ENCODE peak calls at places on chromosomes 3 and 15, in seven cellular contexts. N is HCT116, R is H1, A is K562, J is HepG2, S is SK-N-SH, X is GM12878. C is an unnamed sample.

GRCh38 chr3:183274609-183275008 is 21.6 kb downstream of the B3GNT5 start:
- DNase-seq in S (no peak), J (no peak), X (no peak), N (no peak), A (no peak), R (no peak), C (no peak)

GRCh38 chr15:64651573-64652260 is 123.7 kb downstream of the RBPMS2 start:
- DNase-seq in J (peak), A (no peak), N (no peak), X (peak), S (no peak), R (peak), C (peak)

GRCh38 chr15:56371495-56372147 is 6.4 kb downstream of the TEX9 start:
- DNase-seq in A (no peak), J (no peak), R (no peak), N (no peak), S (no peak), X (peak), C (no peak)

GRCh38 chr3:186298876-186299275 is 63.2 kb downstream of the DGKG start:
- DNase-seq in S (no peak), N (no peak), X (no peak), J (no peak), R (no peak), A (no peak), C (no peak)

GRCh38 chr3:11567516-11568467 is 75.9 kb downstream of the VGLL4 start:
- DNase-seq in N (peak), J (no peak), A (no peak), S (no peak), R (no peak), X (no peak), C (no peak)

GRCh38 chr15:65373163-65373651 is 4.6 kb downstream of the IGDCC3 start:
- DNase-seq in X (no peak), J (peak), S (no peak), N (no peak), R (no peak), A (no peak), C (no peak)

GRCh38 chr15:31308185-31308639 is 18.4 kb upstream of the KLF13 start:
- DNase-seq in J (no peak), A (no peak), N (no peak), R (no peak), S (no peak), X (no peak), C (no peak)

GRCh38 chr3:195081242-195081963 is 189.6 kb downstream of the XXYLT1 start:
- DNase-seq in X (no peak), J (no peak), N (no peak), S (no peak), R (no peak), A (no peak), C (no peak)

GRCh38 chr3:186102687-186103086 is 6.2 kb downstream of the ETV5 start:
- DNase-seq in X (no peak), R (no peak), N (no peak), S (no peak), J (no peak), A (no peak), C (no peak)

GRCh38 chr3:46737320-46737719 is 19.7 kb upstream of the PRSS50 start:
- DNase-seq in J (no peak), R (no peak), A (no peak), X (no peak), N (no peak), S (no peak), C (no peak)

GRCh38 chr3:129162729-129163579 is 2.1 kb upstream of the ISY1 start:
- DNase-seq in S (peak), R (no peak), N (no peak), J (peak), X (no peak), A (peak), C (no peak)

GRCh38 chr3:2978977-2979732 is 131.0 kb downstream of the IL5RA start:
- DNase-seq in N (no peak), A (no peak), R (peak), J (no peak), S (no peak), X (no peak), C (no peak)

GRCh38 chr15:64187396-64188191 is 24.8 kb upstream of the PPIB start:
- DNase-seq in N (no peak), R (no peak), J (no peak), A (no peak), S (no peak), X (no peak), C (no peak)

GRCh38 chr3:114928989-114929620 is 218.0 kb downstream of the ZBTB20 start:
- DNase-seq in S (no peak), N (no peak), A (no peak), J (no peak), X (no peak), R (no peak), C (peak)

GRCh38 chr15:88998980-88999713 is 86.0 kb upstream of the MFGE8 start:
- DNase-seq in X (no peak), R (no peak), J (no peak), S (no peak), A (peak), N (no peak), C (peak)

GRCh38 chr3:120114981-120115380 is 20.7 kb upstream of the GSK3B start:
- DNase-seq in A (no peak), J (no peak), X (no peak), N (no peak), S (no peak), R (no peak), C (no peak)

GRCh38 chr3:52555056-52555455 is 18.7 kb downstream of the UQCC5 start:
- DNase-seq in N (no peak), S (no peak), R (no peak), J (no peak), A (no peak), X (no peak), C (no peak)

GRCh38 chr3:9224490-9224889 is 25.0 kb downstream of the SRGAP3 start:
- DNase-seq in N (no peak), S (no peak), J (no peak), R (no peak), X (peak), A (no peak), C (no peak)

GRCh38 chr3:48898383-48899234 is at the start of gene SLC25A20:
- DNase-seq in X (peak), S (peak), J (peak), R (peak), N (peak), A (peak), C (peak)

GRCh38 chr15:23420806-23421575 is 26.1 kb downstream of the GOLGA6L2 start:
- DNase-seq in X (no peak), R (no peak), N (no peak), J (no peak), S (no peak), A (no peak), C (no peak)

GRCh38 chr3:11272913-11273574 is 847 bp downstream of the ATG7 start:
- DNase-seq in A (no peak), N (no peak), R (no peak), X (no peak), J (no peak), S (no peak), C (no peak)

GRCh38 chr3:169659858-169660614 is 3.5 kb downstream of the MECOM start:
- DNase-seq in R (no peak), J (no peak), X (no peak), S (peak), A (no peak), N (no peak), C (no peak)

GRCh38 chr3:127590593-127591477 is at the start of gene TPRA1:
- DNase-seq in X (peak), J (peak), A (peak), N (peak), R (peak), S (peak), C (peak)

GRCh38 chr3:127587876-127588275 is 2.7 kb downstream of the TPRA1 start:
- DNase-seq in X (no peak), R (no peak), J (no peak), S (no peak), N (no peak), A (no peak), C (no peak)

GRCh38 chr3:127590282-127590592 is 296 bp downstream of the TPRA1 start:
- DNase-seq in N (no peak), S (peak), X (no peak), R (no peak), A (peak), J (no peak), C (no peak)

GRCh38 chr3:127588675-127589577 is 1.6 kb downstream of the TPRA1 start:
- DNase-seq in J (peak), A (peak), S (no peak), X (no peak), N (no peak), R (no peak), C (no peak)

DNA sequence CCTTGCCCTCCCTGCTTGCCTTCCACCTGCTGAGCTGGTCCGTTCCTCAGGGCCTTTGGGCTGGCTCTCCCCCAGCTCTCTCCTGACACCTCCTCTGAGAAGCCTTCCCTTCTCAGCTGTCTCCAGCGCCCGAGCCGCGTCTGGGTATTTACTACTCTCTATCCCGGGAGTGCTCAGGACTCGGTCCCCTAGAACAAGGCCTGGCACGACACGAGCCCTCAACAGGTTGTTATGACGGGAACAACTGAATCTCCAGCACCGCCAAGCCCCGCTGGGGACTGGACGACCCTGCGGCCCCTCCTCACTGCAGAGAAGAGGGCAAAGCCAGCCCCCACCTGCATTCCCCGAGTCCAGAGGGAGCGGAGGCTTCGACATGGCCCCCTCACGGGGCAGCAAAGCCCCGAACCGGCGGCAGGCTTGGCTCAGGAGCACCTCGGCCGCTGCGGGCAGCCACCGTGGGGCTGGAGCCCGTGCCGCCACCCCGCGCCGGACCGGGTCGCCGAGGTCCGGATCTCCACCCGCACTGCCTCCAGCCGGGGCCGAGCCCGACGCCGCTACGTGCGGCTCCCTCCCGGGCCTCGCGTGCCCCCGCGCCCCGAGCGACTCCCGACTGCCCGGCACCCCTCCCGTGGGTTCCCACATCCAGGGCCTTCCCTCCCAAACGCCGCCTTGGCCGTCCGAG is 792 bp downstream of the TPRA1 start:
- DNase-seq in J (no peak), R (no peak), X (no peak), N (no peak), S (no peak), A (peak), C (no peak)
- TF ChIP-seq YY1 in J (no peak), R (no peak), X (no peak), N (no peak), S (no peak), A (no peak), C (no peak)

GRCh38 chr15:100602822-100603393 is 519 bp downstream of the ASB7 start:
- DNase-seq in R (no peak), S (peak), N (no peak), X (peak), A (peak), J (peak), C (peak)
- TF ChIP-seq YY1 in R (no peak), S (no peak), N (no peak), X (no peak), A (no peak), J (no peak), C (no peak)

GRCh38 chr3:39406368-39407258 is at the start of gene RPSA:
- DNase-seq in S (peak), J (peak), N (peak), X (peak), R (peak), A (peak), C (peak)

GRCh38 chr3:39404943-39405686 is 1.4 kb upstream of the RPSA start:
- DNase-seq in X (no peak), R (peak), N (no peak), J (no peak), A (no peak), S (no peak), C (peak)

GRCh38 chr3:39405687-39406367 is 693 bp upstream of the RPSA start:
- DNase-seq in J (no peak), N (no peak), R (no peak), X (no peak), S (no peak), A (no peak), C (no peak)

GRCh38 chr3:39398700-39399099 is 7.8 kb upstream of the RPSA start:
- DNase-seq in J (no peak), A (no peak), R (no peak), N (no peak), X (no peak), S (no peak), C (no peak)

GRCh38 chr3:39401983-39402382 is 4.5 kb upstream of the RPSA start:
- DNase-seq in R (no peak), J (no peak), S (no peak), A (no peak), N (no peak), X (no peak), C (no peak)
- TF ChIP-seq YY1 in R (no peak), J (no peak), S (no peak), A (no peak), N (no peak), X (no peak), C (no peak)

DNA sequence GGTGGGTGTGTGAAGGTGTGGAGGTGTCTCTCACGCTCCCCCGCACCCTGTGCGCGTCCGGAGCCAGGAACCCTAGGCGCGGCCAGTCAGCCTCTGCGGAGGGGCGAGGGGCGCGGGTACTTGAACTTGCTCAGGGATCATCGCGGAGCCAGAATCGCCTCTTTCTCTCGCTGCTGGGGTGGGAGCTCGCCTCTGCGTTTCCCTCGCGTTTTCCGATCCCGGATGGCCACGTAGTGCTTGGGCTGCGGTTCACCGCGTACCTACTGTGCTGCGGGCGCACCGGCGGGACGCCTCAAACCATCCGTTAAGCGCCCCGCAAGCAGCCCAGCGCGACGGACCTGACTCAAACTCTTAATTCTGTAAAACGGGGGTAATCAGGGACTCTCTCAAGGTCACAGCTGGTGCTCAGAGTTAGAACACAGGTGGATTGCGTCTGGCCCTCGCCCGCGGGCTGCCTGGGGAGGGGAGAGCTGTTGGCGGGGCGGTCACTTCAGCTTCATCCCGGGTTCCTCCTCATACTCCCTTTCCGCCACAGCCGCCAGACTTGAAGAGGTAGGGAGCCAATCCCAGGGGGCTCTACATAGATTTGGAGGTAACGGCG is 686 bp downstream of the MYRIP start:
- DNase-seq in R (no peak), N (no peak), J (no peak), X (no peak), S (no peak), A (no peak), C (no peak)
- TF ChIP-seq YY1 in R (no peak), N (no peak), J (no peak), X (no peak), S (no peak), A (no peak), C (no peak)

GRCh38 chr3:101311676-101312075 is 8.7 kb downstream of the IMPG2 start:
- DNase-seq in R (no peak), X (no peak), J (no peak), N (no peak), S (no peak), A (no peak), C (no peak)
- TF ChIP-seq YY1 in R (no peak), X (no peak), J (no peak), N (no peak), S (no peak), A (no peak), C (no peak)

GRCh38 chr3:32226875-32227500 is 11.5 kb upstream of the CMTM8 start:
- DNase-seq in J (no peak), A (no peak), R (no peak), N (peak), X (no peak), S (no peak), C (no peak)
- TF ChIP-seq YY1 in J (no peak), A (no peak), R (no peak), N (peak), X (no peak), S (peak), C (no peak)

GRCh38 chr3:105364113-105364512 is 2.6 kb upstream of the ALCAM start:
- DNase-seq in N (no peak), S (no peak), A (no peak), J (no peak), X (no peak), R (no peak), C (no peak)

GRCh38 chr3:105365171-105365535 is 1.6 kb upstream of the ALCAM start:
- DNase-seq in X (no peak), J (no peak), S (no peak), R (no peak), N (no peak), A (no peak), C (no peak)

GRCh38 chr3:105367063-105367405 is 325 bp downstream of the ALCAM start:
- DNase-seq in A (no peak), J (no peak), R (no peak), X (no peak), S (peak), N (no peak), C (no peak)

GRCh38 chr3:105366302-105367062 is at the start of gene ALCAM:
- DNase-seq in J (peak), A (peak), N (peak), X (peak), R (peak), S (peak), C (peak)

GRCh38 chr3:105365536-105366301 is 990 bp upstream of the ALCAM start:
- DNase-seq in J (no peak), N (no peak), A (no peak), S (peak), X (no peak), R (no peak), C (no peak)
- TF ChIP-seq YY1 in J (no peak), N (no peak), A (no peak), S (no peak), X (no peak), R (no peak), C (no peak)

GRCh38 chr3:101149707-101150106 is 156.5 kb upstream of the ABI3BP start:
- DNase-seq in S (no peak), R (no peak), N (no peak), J (no peak), X (no peak), A (no peak), C (no peak)

GRCh38 chr3:101148001-101148400 is 154.8 kb upstream of the ABI3BP start:
- DNase-seq in A (peak), S (no peak), R (no peak), X (no peak), J (no peak), N (no peak), C (no peak)

GRCh38 chr3:101150504-101150903 is 157.3 kb upstream of the ABI3BP start:
- DNase-seq in N (no peak), R (no peak), S (no peak), A (no peak), J (no peak), X (no peak), C (no peak)

GRCh38 chr3:101154386-101154785 is 161.2 kb upstream of the ABI3BP start:
- DNase-seq in N (no peak), J (no peak), R (no peak), A (no peak), S (no peak), X (no peak), C (no peak)

GRCh38 chr3:101151286-101151901 is 158.2 kb upstream of the ABI3BP start:
- DNase-seq in A (no peak), J (no peak), X (no peak), S (no peak), R (no peak), N (no peak), C (no peak)
- TF ChIP-seq YY1 in A (no peak), J (no peak), X (no peak), S (no peak), R (no peak), N (no peak), C (no peak)

DNA sequence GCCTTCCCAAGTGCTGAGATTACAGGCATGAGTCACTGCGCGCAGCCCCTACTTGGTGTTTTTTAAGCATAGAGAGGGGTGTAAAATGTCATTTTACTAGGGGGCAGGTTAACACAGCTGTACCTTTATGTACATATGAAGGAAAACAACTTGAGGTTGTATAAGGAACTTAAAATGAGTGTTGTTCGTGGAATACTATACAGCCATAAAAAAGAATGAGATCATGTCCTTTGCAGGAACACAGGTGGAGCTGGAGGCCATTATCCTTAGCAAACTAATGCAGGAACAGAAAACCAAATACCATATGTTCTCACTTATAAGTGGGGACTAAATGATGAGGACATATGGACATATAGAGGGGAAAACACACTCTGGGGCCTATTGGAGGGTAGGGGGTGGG is 256.2 kb upstream of the C2CD4B start:
- DNase-seq in R (no peak), S (no peak), J (no peak), A (no peak), N (no peak), X (no peak), C (no peak)
- TF ChIP-seq YY1 in R (no peak), S (no peak), J (no peak), A (no peak), N (no peak), X (no peak), C (no peak)

GRCh38 chr3:7789324-7789723 is 712.3 kb upstream of the LMCD1 start:
- DNase-seq in J (no peak), R (no peak), N (no peak), A (no peak), X (no peak), S (no peak), C (no peak)
- TF ChIP-seq YY1 in J (no peak), R (no peak), N (no peak), A (no peak), X (no peak), S (no peak), C (no peak)